ENCODE peak calls at places on chromosome 15, in five cellular contexts. X, D, U, F and J are unnamed samples.
A peak's percentile ranks its signal among the peaks of the same experiment; 100 is the strongest.

GRCh38 chr15:64354683-64355558 is 1.1 kb downstream of the CSNK1G1 start:
- ATAC-seq in X (peak; percentile 22), D (no peak), U (peak; percentile 7), F (no peak), J (peak; percentile 21)

GRCh38 chr15:43889072-43889471 is 62.3 kb downstream of the WDR76 start:
- ATAC-seq in X (no peak), D (no peak), U (no peak), F (no peak), J (no peak)

GRCh38 chr15:90138071-90138833 is 36.0 kb upstream of the IDH2 start:
- ATAC-seq in X (no peak), D (no peak), U (no peak), F (peak; percentile 88), J (no peak)

GRCh38 chr15:44530653-44531052 is 6.3 kb upstream of the EIF3J start:
- ATAC-seq in X (no peak), D (peak; percentile 19), U (no peak), F (no peak), J (no peak)

GRCh38 chr15:78768531-78769408 is 42.5 kb downstream of the ADAMTS7 start:
- ATAC-seq in X (no peak), D (peak; percentile 8), U (no peak), F (no peak), J (no peak)

GRCh38 chr15:101615986-101616848 is 36.0 kb downstream of the TM2D3 start:
- ATAC-seq in X (no peak), D (peak; percentile 83), U (no peak), F (peak; percentile 26), J (no peak)

GRCh38 chr15:37059051-37059450 is 41.3 kb downstream of the MEIS2 start:
- ATAC-seq in X (no peak), D (no peak), U (no peak), F (no peak), J (no peak)

GRCh38 chr15:65305144-65305758 is 774 bp downstream of the RNU5B-1 start:
- ATAC-seq in X (no peak), D (peak; percentile 20), U (peak; percentile 71), F (peak; percentile 3), J (no peak)

GRCh38 chr15:99369250-99369649 is 118.0 kb downstream of the LRRC28 start:
- ATAC-seq in X (no peak), D (no peak), U (no peak), F (no peak), J (no peak)

GRCh38 chr15:39608741-39609140 is 27.9 kb downstream of the THBS1 start:
- ATAC-seq in X (no peak), D (no peak), U (no peak), F (no peak), J (no peak)

GRCh38 chr15:56608993-56609392 is 124.3 kb downstream of the ZNF280D start:
- ATAC-seq in X (no peak), D (no peak), U (no peak), F (no peak), J (peak; percentile 85)

GRCh38 chr15:60729850-60730458 is 251.0 kb upstream of the ICE2 start:
- ATAC-seq in X (peak; percentile 94), D (no peak), U (peak; percentile 98), F (no peak), J (no peak)

GRCh38 chr15:51025454-51025846 is 69.3 kb downstream of the TNFAIP8L3 start:
- ATAC-seq in X (no peak), D (no peak), U (no peak), F (peak; percentile 35), J (no peak)

GRCh38 chr15:70202756-70203155 is 105.0 kb upstream of the TLE3 start:
- ATAC-seq in X (no peak), D (no peak), U (no peak), F (no peak), J (no peak)

GRCh38 chr15:31598620-31599019 is 272.0 kb downstream of the KLF13 start:
- ATAC-seq in X (no peak), D (peak; percentile 98), U (no peak), F (no peak), J (no peak)

GRCh38 chr15:61092387-61093157 is 136.5 kb downstream of the RORA start:
- ATAC-seq in X (no peak), D (no peak), U (no peak), F (no peak), J (no peak)

GRCh38 chr15:99440029-99440428 is 125.8 kb upstream of the MEF2A start:
- ATAC-seq in X (no peak), D (no peak), U (no peak), F (no peak), J (no peak)

GRCh38 chr15:51878446-51879386 is 49.3 kb downstream of the TMOD3 start:
- ATAC-seq in X (no peak), D (no peak), U (no peak), F (no peak), J (no peak)

GRCh38 chr15:69093127-69093526 is 67.3 kb upstream of the GLCE start:
- ATAC-seq in X (no peak), D (peak; percentile 5), U (no peak), F (no peak), J (no peak)

GRCh38 chr15:81032818-81033217 is 32.1 kb downstream of the TLNRD1 start:
- ATAC-seq in X (no peak), D (no peak), U (no peak), F (no peak), J (no peak)

GRCh38 chr15:80596521-80596976 is 98.6 kb upstream of the ABHD17C start:
- ATAC-seq in X (no peak), D (no peak), U (no peak), F (no peak), J (no peak)

GRCh38 chr15:93035092-93035915 is 53.7 kb downstream of the RGMA start:
- ATAC-seq in X (no peak), D (peak; percentile 10), U (no peak), F (no peak), J (peak; percentile 9)

GRCh38 chr15:58065445-58066041 is at the start of gene ALDH1A2:
- ATAC-seq in X (peak; percentile 38), D (peak; percentile 76), U (no peak), F (peak; percentile 15), J (no peak)

GRCh38 chr15:29832709-29833108 is 10.4 kb upstream of the TJP1 start:
- ATAC-seq in X (no peak), D (no peak), U (no peak), F (no peak), J (no peak)

GRCh38 chr15:29747837-29748417 is 74.3 kb downstream of the TJP1 start:
- ATAC-seq in X (no peak), D (no peak), U (no peak), F (no peak), J (no peak)

GRCh38 chr15:64466408-64467116 is 6.2 kb downstream of the ZNF609 start:
- ATAC-seq in X (no peak), D (peak; percentile 65), U (no peak), F (no peak), J (no peak)